ENCODE peak calls at places on chromosome 18, in ten cellular contexts. G is CD8-positive, alpha-beta T cell; D is tibial nerve; N is GM23338; R is A549; B is adipocyte; V is right cardiac atrium; E is vagina; Y is IMR-90; O is thoracic aorta. K is an unnamed sample. For H3K4me1, the result is how much of the 10 kb centered on the place peaks cover.

GRCh38 chr18:59839241-59839640 is 60.6 kb upstream of the PMAIP1 start:
- DNase-seq in G (no peak), D (no peak), N (no peak), R (no peak), B (no peak), V (no peak), E (no peak), Y (no peak), O (no peak), K (no peak)

GRCh38 chr18:55821219-55821618 is 233.2 kb upstream of the TCF4 start:
- DNase-seq in G (no peak), D (no peak), N (no peak), R (no peak), B (peak), V (no peak), E (no peak), Y (peak), O (no peak), K (no peak)

GRCh38 chr18:27685807-27686412 is 491.0 kb downstream of the CDH2 start:
- DNase-seq in G (no peak), D (peak), N (peak), R (peak), B (peak), V (peak), E (no peak), Y (peak), O (no peak), K (peak)

GRCh38 chr18:9025104-9025838 is 77.2 kb upstream of the NDUFV2 start:
- DNase-seq in G (no peak), D (no peak), N (no peak), R (peak), B (no peak), V (no peak), E (no peak), Y (peak), O (no peak), K (no peak)

GRCh38 chr18:51068111-51068510 is 38.1 kb downstream of the SMAD4 start:
- DNase-seq in G (no peak), D (no peak), N (no peak), R (no peak), B (peak), V (no peak), E (no peak), Y (peak), O (no peak), K (no peak)

GRCh38 chr18:2680216-2680792 is 24.8 kb downstream of the SMCHD1 start:
- DNase-seq in G (no peak), D (no peak), N (no peak), R (no peak), B (peak), V (no peak), E (no peak), Y (no peak), O (no peak), K (no peak)

GRCh38 chr18:56986829-56987228 is 160.1 kb upstream of the BOD1L2 start:
- DNase-seq in G (no peak), D (no peak), N (peak), R (no peak), B (no peak), V (no peak), E (no peak), Y (no peak), O (no peak), K (no peak)

GRCh38 chr18:40984856-40985255 is 970.2 kb upstream of the PIK3C3 start:
- DNase-seq in G (no peak), D (no peak), N (no peak), R (no peak), B (peak), V (no peak), E (no peak), Y (peak), O (no peak), K (no peak)

GRCh38 chr18:14922031-14922430 is 174.1 kb downstream of the ANKRD30B start:
- DNase-seq in G (no peak), D (no peak), N (no peak), R (no peak), B (no peak), V (no peak), E (peak), Y (no peak), O (no peak), K (no peak)

GRCh38 chr18:9422816-9423519 is 52.3 kb upstream of the RALBP1 start:
- DNase-seq in G (no peak), D (no peak), N (no peak), R (no peak), B (no peak), V (no peak), E (no peak), Y (no peak), O (no peak), K (no peak)

GRCh38 chr18:1463981-1464380 is 559.3 kb downstream of the ADCYAP1 start:
- DNase-seq in G (no peak), D (no peak), N (no peak), R (no peak), B (no peak), V (no peak), E (no peak), Y (no peak), O (no peak), K (no peak)

GRCh38 chr18:62897153-62897552 is 181.8 kb downstream of the PHLPP1 start:
- DNase-seq in G (no peak), D (no peak), N (no peak), R (no peak), B (peak), V (no peak), E (no peak), Y (peak), O (no peak), K (no peak)

GRCh38 chr18:37438417-37439180 is 127.0 kb downstream of the CELF4 start:
- DNase-seq in G (no peak), D (no peak), N (no peak), R (no peak), B (no peak), V (no peak), E (no peak), Y (no peak), O (no peak), K (no peak)

GRCh38 chr18:37435150-37435872 is 130.3 kb downstream of the CELF4 start:
- DNase-seq in G (no peak), D (no peak), N (no peak), R (no peak), B (no peak), V (no peak), E (no peak), Y (no peak), O (no peak), K (no peak)

GRCh38 chr18:37432796-37433195 is 132.8 kb downstream of the CELF4 start:
- DNase-seq in G (no peak), D (no peak), N (no peak), R (no peak), B (no peak), V (no peak), E (no peak), Y (no peak), O (no peak), K (no peak)

GRCh38 chr18:37434161-37434860 is 131.3 kb downstream of the CELF4 start:
- DNase-seq in G (no peak), D (no peak), N (no peak), R (no peak), B (no peak), V (no peak), E (no peak), Y (no peak), O (no peak), K (no peak)

GRCh38 chr18:37435996-37436395 is 129.6 kb downstream of the CELF4 start:
- DNase-seq in G (no peak), D (no peak), N (no peak), R (no peak), B (no peak), V (no peak), E (no peak), Y (no peak), O (no peak), K (no peak)
- H3K4me1 ChIP-seq in G (under half), D (under half), N (under half), R (under half), B (under half), V (under half), E (under half), Y (under half), O (under half), K (under half)

GRCh38 chr18:47915229-47915628 is 15.2 kb downstream of the SMAD2 start:
- DNase-seq in G (no peak), D (no peak), N (no peak), R (no peak), B (no peak), V (no peak), E (no peak), Y (peak), O (no peak), K (no peak)
- H3K4me1 ChIP-seq in G (half or more), D (half or more), N (half or more), R (half or more), B (under half), V (under half), E (under half), Y (under half), O (under half), K (under half)

DNA sequence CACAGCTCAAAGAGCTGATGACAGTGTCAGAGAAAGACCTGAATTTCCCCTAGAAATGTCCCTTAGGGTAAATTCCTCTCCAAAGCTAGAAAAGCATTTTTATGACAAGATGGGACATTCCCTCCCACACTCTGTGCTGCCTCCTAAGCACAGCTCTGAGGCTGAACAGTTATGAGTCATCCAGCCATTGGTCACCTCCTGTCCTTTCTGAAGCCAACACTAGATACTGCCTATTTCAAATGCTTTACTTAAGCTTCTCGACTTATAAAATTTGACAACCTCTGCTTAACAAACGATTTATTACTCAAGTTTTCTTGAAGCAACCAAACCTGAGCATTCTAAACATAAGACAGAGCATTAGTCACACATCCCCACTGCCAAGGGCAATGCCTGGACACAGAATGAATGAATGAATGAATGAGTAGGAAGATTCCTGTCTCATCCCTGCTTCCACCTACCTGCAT is 35.4 kb downstream of the B4GALT6 start:
- DNase-seq in G (no peak), D (no peak), N (no peak), R (peak), B (peak), V (no peak), E (no peak), Y (peak), O (no peak), K (no peak)
- H3K4me1 ChIP-seq in G (under half), D (under half), N (half or more), R (under half), B (under half), V (under half), E (under half), Y (under half), O (under half), K (under half)

DNA sequence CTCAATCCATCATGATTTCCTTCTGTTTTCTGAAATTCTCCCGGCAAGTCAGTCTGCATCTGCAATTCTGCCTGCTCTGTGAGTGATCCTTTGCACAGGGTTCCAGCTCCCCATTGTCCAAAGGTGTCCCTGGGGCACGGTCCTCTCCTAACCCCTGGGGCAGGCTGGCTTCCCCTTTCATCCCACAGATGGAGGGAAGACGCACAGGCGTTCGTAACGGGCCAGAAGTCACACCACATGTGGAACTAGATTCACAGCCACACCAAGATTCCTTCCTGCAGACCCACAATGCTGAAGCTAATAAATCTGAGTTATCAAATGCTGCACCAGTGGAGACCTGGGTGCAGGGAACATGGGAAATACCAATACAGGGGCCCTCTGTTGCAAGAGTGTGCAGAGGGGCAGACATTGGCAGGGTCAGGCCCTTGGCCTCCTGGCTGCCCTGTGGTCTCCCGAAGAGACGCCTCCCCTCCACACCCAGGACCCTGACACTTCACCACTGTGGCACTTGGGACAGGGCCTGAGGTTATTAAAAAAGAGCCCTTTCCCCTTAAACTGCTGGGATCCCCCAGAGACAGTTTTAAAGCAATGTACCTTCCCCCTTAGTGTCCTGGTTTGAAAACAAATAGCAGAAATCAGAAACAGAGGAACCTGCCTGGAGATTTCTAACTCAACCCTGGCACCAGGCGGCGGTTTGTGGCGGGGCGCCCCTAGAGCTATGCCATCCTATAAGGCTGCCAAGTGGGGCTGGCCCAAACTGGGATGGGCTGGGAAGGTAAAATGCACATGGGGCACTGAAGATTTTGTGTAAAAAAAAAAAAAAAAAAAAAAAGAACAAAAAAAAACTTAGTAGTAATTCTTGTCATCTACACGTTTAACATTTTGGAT is 15.4 kb downstream of the ZNF516 start:
- DNase-seq in G (no peak), D (no peak), N (no peak), R (no peak), B (no peak), V (no peak), E (no peak), Y (no peak), O (no peak), K (no peak)
- H3K4me1 ChIP-seq in G (under half), D (half or more), N (under half), R (under half), B (under half), V (under half), E (half or more), Y (under half), O (under half), K (under half)

DNA sequence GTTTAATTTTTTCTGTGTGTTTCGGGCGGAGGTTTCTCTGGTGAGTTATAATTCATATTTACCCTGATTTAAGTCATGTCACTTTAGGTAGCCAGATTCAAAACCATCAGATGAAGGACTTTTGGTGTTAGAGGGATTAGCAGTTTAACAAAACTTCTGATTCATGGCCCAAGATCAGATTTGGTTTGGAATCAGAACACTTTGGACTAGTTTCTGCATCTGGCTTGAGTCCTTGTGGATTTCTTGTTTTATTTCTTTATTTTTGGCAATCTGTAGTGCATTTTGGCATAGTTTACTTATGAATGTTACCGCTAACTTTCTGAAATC is 3.5 kb downstream of the NEDD4L start:
- DNase-seq in G (no peak), D (no peak), N (no peak), R (no peak), B (no peak), V (no peak), E (no peak), Y (no peak), O (no peak), K (peak)
- H3K4me1 ChIP-seq in G (under half), D (under half), N (under half), R (under half), B (under half), V (under half), E (under half), Y (under half), O (under half), K (under half)

GRCh38 chr18:10927980-10928605 is 221.3 kb downstream of the PIEZO2 start:
- DNase-seq in G (no peak), D (no peak), N (no peak), R (no peak), B (no peak), V (no peak), E (no peak), Y (peak), O (no peak), K (no peak)
- H3K4me1 ChIP-seq in G (under half), D (under half), N (under half), R (under half), B (under half), V (under half), E (under half), Y (under half), O (under half), K (under half)

GRCh38 chr18:23498877-23499570 is 4.3 kb upstream of the RMC1 start:
- DNase-seq in G (peak), D (peak), N (peak), R (peak), B (peak), V (peak), E (no peak), Y (peak), O (no peak), K (peak)
- H3K4me1 ChIP-seq in G (under half), D (under half), N (under half), R (under half), B (under half), V (under half), E (under half), Y (under half), O (under half), K (under half)